ENCODE peak calls at places on chromosomes 11 and 22, in eight cellular contexts. U is substantia nigra; T is heart right ventricle; I is lower leg skin; F is Peyer's patch; H is brain microvascular endothelial cell; P is T-helper 1 cell; M is stimulated activated CD4-positive, alpha-beta T cell treated with anti-CD3 and anti-CD28 coated beads, Interleukin-2, amount 100 ng/mL, for 48 hours. J is an unnamed sample.

GRCh38 chr11:68842427-68843051 is 823 bp upstream of the CPT1A start:
- DNase-seq in U (no peak), T (no peak), I (no peak), F (no peak), H (no peak), P (no peak), M (no peak), J (no peak)

GRCh38 chr22:29062286-29062949 is 787 bp upstream of the C22orf31 start:
- DNase-seq in U (no peak), T (no peak), I (no peak), F (no peak), H (no peak), P (no peak), M (no peak), J (peak)

GRCh38 chr11:93513763-93514162 is 29.4 kb downstream of the SMCO4 start:
- DNase-seq in U (no peak), T (no peak), I (no peak), F (no peak), H (no peak), P (no peak), M (no peak), J (no peak)

GRCh38 chr11:269146-269890 is 8.9 kb upstream of the NLRP6 start:
- DNase-seq in U (no peak), T (no peak), I (peak), F (peak), H (no peak), P (no peak), M (peak), J (peak)

GRCh38 chr11:112266410-112266778 is 5.7 kb upstream of the PLET1 start:
- DNase-seq in U (no peak), T (no peak), I (no peak), F (no peak), H (no peak), P (no peak), M (no peak), J (no peak)

GRCh38 chr22:21726650-21727049 is 8.9 kb downstream of the YPEL1 start:
- DNase-seq in U (no peak), T (no peak), I (no peak), F (no peak), H (no peak), P (no peak), M (no peak), J (no peak)

GRCh38 chr11:57219021-57219627 is 17.9 kb downstream of the APLNR start:
- DNase-seq in U (no peak), T (no peak), I (peak), F (no peak), H (no peak), P (no peak), M (no peak), J (no peak)

GRCh38 chr22:47593911-47594311 is 831.5 kb downstream of the TBC1D22A start:
- DNase-seq in U (no peak), T (no peak), I (no peak), F (no peak), H (no peak), P (no peak), M (no peak), J (peak)

GRCh38 chr11:102495161-102496042 is 35.1 kb downstream of the MMP7 start:
- DNase-seq in U (no peak), T (peak), I (peak), F (no peak), H (peak), P (peak), M (no peak), J (no peak)

GRCh38 chr11:100741866-100742625 is 55.0 kb downstream of the ARHGAP42 start:
- DNase-seq in U (no peak), T (no peak), I (no peak), F (no peak), H (no peak), P (no peak), M (no peak), J (no peak)

GRCh38 chr22:30047364-30047738 is 32.9 kb upstream of the HORMAD2 start:
- DNase-seq in U (no peak), T (no peak), I (no peak), F (no peak), H (no peak), P (no peak), M (no peak), J (no peak)

GRCh38 chr11:19547044-19547443 is 165.6 kb upstream of the NAV2 start:
- DNase-seq in U (no peak), T (no peak), I (no peak), F (no peak), H (no peak), P (no peak), M (no peak), J (no peak)

GRCh38 chr11:33980896-33981295 is 70.6 kb upstream of the CAPRIN1 start:
- DNase-seq in U (no peak), T (no peak), I (no peak), F (no peak), H (no peak), P (no peak), M (no peak), J (no peak)

GRCh38 chr11:62061356-62062222 is 62.2 kb upstream of the INCENP start:
- DNase-seq in U (no peak), T (no peak), I (no peak), F (no peak), H (no peak), P (no peak), M (no peak), J (no peak)

GRCh38 chr11:62267576-62267975 is 2.4 kb upstream of the SCGB2A2 start:
- DNase-seq in U (no peak), T (no peak), I (no peak), F (no peak), H (no peak), P (no peak), M (no peak), J (no peak)